ENCODE peak calls at places on chromosome X, in seven cellular contexts. A, M, T, D, N, X and Q are unnamed samples.
A peak's percentile ranks its signal among the peaks of the same experiment; 100 is the strongest.

GRCh38 chrX:132636080-132636479 is 147.2 kb upstream of the MBNL3 start:
- DNase-seq in X (no peak), D (no peak), T (no peak), M (no peak), A (no peak), N (no peak), Q (no peak)

GRCh38 chrX:40182095-40182494 is 84.3 kb upstream of the BCOR start:
- DNase-seq in X (no peak), T (no peak), N (no peak), A (no peak), M (no peak), D (no peak), Q (no peak)

GRCh38 chrX:102934624-102935023 is 2.4 kb upstream of the RAB40AL start:
- DNase-seq in N (peak; percentile 26), D (no peak), A (peak; percentile 39), M (no peak), X (peak; percentile 25), T (peak; percentile 15), Q (peak; percentile 20)

GRCh38 chrX:109679820-109680219 is 53.2 kb downstream of the ACSL4 start:
- DNase-seq in M (no peak), D (no peak), T (no peak), A (no peak), X (no peak), N (no peak), Q (no peak)

GRCh38 chrX:77442728-77443127 is 4.5 kb upstream of the FGF16 start:
- DNase-seq in D (no peak), N (no peak), M (no peak), X (peak; percentile 79), A (no peak), T (no peak), Q (no peak)

GRCh38 chrX:125422986-125423385 is 103.3 kb downstream of the TEX13C start:
- DNase-seq in A (no peak), T (no peak), N (no peak), D (no peak), M (no peak), X (no peak), Q (no peak)

GRCh38 chrX:50697691-50698090 is 116.3 kb downstream of the SHROOM4 start:
- DNase-seq in A (peak; percentile 16), M (no peak), N (no peak), T (peak; percentile 63), D (no peak), X (peak; percentile 42), Q (no peak)

GRCh38 chrX:70253377-70254062 is 6.5 kb downstream of the P2RY4 start:
- DNase-seq in N (no peak), D (no peak), A (no peak), M (no peak), X (no peak), T (no peak), Q (no peak)

GRCh38 chrX:12080265-12080664 is 58.0 kb upstream of the FRMPD4 start:
- DNase-seq in M (no peak), D (no peak), X (peak; percentile 31), T (peak; percentile 48), A (peak; percentile 47), N (no peak), Q (no peak)

GRCh38 chrX:10636337-10636736 is 16.0 kb upstream of the MID1 start:
- DNase-seq in M (no peak), T (peak; percentile 57), A (peak; percentile 70), X (peak; percentile 49), D (peak; percentile 34), N (no peak), Q (no peak)

GRCh38 chrX:110268875-110269274 is 49.0 kb downstream of the AMMECR1 start:
- DNase-seq in A (no peak), T (no peak), N (no peak), X (no peak), M (no peak), D (no peak), Q (no peak)

GRCh38 chrX:153400146-153401132 is 711 bp downstream of the PNMA6E start:
- DNase-seq in N (peak; percentile 58), A (no peak), X (no peak), D (no peak), M (peak; percentile 58), T (peak; percentile 25), Q (peak; percentile 43)

GRCh38 chrX:131322646-131323045 is 33.5 kb upstream of the IGSF1 start:
- DNase-seq in N (no peak), D (no peak), M (no peak), A (no peak), T (no peak), X (no peak), Q (no peak)

GRCh38 chrX:2401201-2401589 is 99.6 kb downstream of the DHRSX start:
- DNase-seq in N (no peak), T (no peak), X (no peak), A (no peak), D (no peak), M (no peak), Q (no peak)

GRCh38 chrX:124501566-124501965 is 155.2 kb downstream of the SH2D1A start:
- DNase-seq in T (no peak), A (peak; percentile 5), D (no peak), X (no peak), N (no peak), M (no peak), Q (no peak)

GRCh38 chrX:93695981-93696380 is 22.0 kb downstream of the FAM133A start:
- DNase-seq in D (no peak), T (no peak), A (no peak), X (no peak), N (no peak), M (no peak), Q (no peak)

GRCh38 chrX:13109811-13110210 is 65.4 kb upstream of the FAM9C start:
- DNase-seq in T (no peak), M (no peak), N (no peak), A (no peak), X (peak; percentile 74), D (no peak), Q (no peak)

GRCh38 chrX:47623540-47624027 is 3.9 kb upstream of the SYN1 start:
- DNase-seq in X (peak; percentile 80), T (peak; percentile 79), M (peak; percentile 69), D (peak; percentile 56), A (peak; percentile 90), N (peak; percentile 34), Q (peak; percentile 10)

GRCh38 chrX:133689997-133690599 is 274.8 kb upstream of the GPC4 start:
- DNase-seq in X (no peak), D (no peak), T (no peak), N (no peak), A (no peak), M (no peak), Q (no peak)

GRCh38 chrX:121322159-121322558 is 274.7 kb downstream of the GLUD2 start:
- DNase-seq in T (no peak), A (no peak), N (no peak), M (no peak), D (no peak), X (peak; percentile 3), Q (no peak)

GRCh38 chrX:40016702-40017101 is 81.1 kb downstream of the BCOR start:
- DNase-seq in T (no peak), X (no peak), M (no peak), A (no peak), D (no peak), N (no peak), Q (no peak)

GRCh38 chrX:105564536-105564935 is 257.8 kb upstream of the NRK start:
- DNase-seq in T (no peak), N (no peak), X (peak; percentile 75), D (peak; percentile 2), A (no peak), M (no peak), Q (no peak)

GRCh38 chrX:85244411-85245210 is 820 bp downstream of the ZNF711 start:
- DNase-seq in N (peak; percentile 6), M (peak; percentile 34), A (peak; percentile 80), T (no peak), X (no peak), D (no peak), Q (no peak)

GRCh38 chrX:14029039-14029424 is 660 bp downstream of the GEMIN8 start:
- DNase-seq in X (no peak), T (no peak), N (no peak), A (no peak), M (no peak), D (no peak), Q (no peak)

GRCh38 chrX:139172731-139173130 is 357.8 kb upstream of the F9 start:
- DNase-seq in N (no peak), A (no peak), X (no peak), T (no peak), D (no peak), M (no peak), Q (no peak)

GRCh38 chrX:103483720-103484119 is 35.6 kb downstream of the RAB40A start:
- DNase-seq in N (no peak), T (no peak), M (no peak), A (no peak), X (no peak), D (no peak), Q (no peak)

GRCh38 chrX:12309040-12309732 is 170.9 kb downstream of the FRMPD4 start:
- DNase-seq in A (no peak), X (no peak), M (no peak), N (no peak), D (no peak), T (no peak), Q (no peak)

GRCh38 chrX:53122013-53122412 is 28.1 kb downstream of the KANTR start:
- DNase-seq in M (peak; percentile 79), N (no peak), A (no peak), T (no peak), D (no peak), X (no peak), Q (no peak)

GRCh38 chrX:129930941-129931410 is 25.0 kb downstream of the UTP14A start:
- DNase-seq in N (no peak), T (no peak), A (no peak), X (no peak), D (no peak), M (peak; percentile 51), Q (no peak)

GRCh38 chrX:41137589-41137988 is 52.3 kb downstream of the USP9X start:
- DNase-seq in T (no peak), X (no peak), A (no peak), N (no peak), D (no peak), M (no peak), Q (no peak)

GRCh38 chrX:13360146-13360545 is 40.3 kb upstream of the ATXN3L start:
- DNase-seq in T (no peak), X (no peak), M (peak; percentile 53), A (peak; percentile 9), D (peak; percentile 24), N (no peak), Q (no peak)

GRCh38 chrX:41946973-41947612 is 23.7 kb upstream of the CASK start:
- DNase-seq in D (no peak), X (no peak), T (no peak), A (peak; percentile 10), M (no peak), N (no peak), Q (no peak)

GRCh38 chrX:98490670-98491069 is 1607.0 kb downstream of the RPA4 start:
- DNase-seq in X (no peak), A (no peak), M (no peak), T (no peak), D (no peak), N (no peak), Q (no peak)

GRCh38 chrX:110944323-110944761 is 148.7 kb upstream of the CHRDL1 start:
- DNase-seq in D (no peak), X (no peak), M (no peak), T (peak; percentile 2), N (no peak), A (peak; percentile 68), Q (no peak)

GRCh38 chrX:118745570-118745969 is 18.2 kb downstream of the IL13RA1 start:
- DNase-seq in M (no peak), D (no peak), X (no peak), T (no peak), A (no peak), N (no peak), Q (no peak)

GRCh38 chrX:9942086-9942485 is 25.1 kb upstream of the CLDN34 start:
- DNase-seq in D (no peak), M (no peak), X (no peak), T (no peak), A (no peak), N (peak; percentile 49), Q (peak; percentile 60)

GRCh38 chrX:106302304-106302703 is 134.2 kb downstream of the PWWP3B start:
- DNase-seq in A (no peak), M (no peak), D (no peak), X (peak; percentile 28), T (no peak), N (no peak), Q (no peak)